ENCODE peak calls at places on chromosomes 7 and 10, in ten cellular contexts. T, N, D, E, U, J, A, Q, F and X are unnamed samples.

GRCh38 chr10:68348265-68348741 is 15.6 kb upstream of the PBLD start:
- DNase-seq in T (peak; percentile 17), N (peak; percentile 83), D (no peak), E (no peak), U (peak; percentile 24), J (peak; percentile 10), A (peak; percentile 7), Q (no peak), F (no peak), X (peak; percentile 36)

GRCh38 chr10:26222563-26222962 is 6.0 kb downstream of the GAD2 start:
- DNase-seq in T (no peak), N (no peak), D (no peak), E (no peak), U (no peak), J (no peak), A (no peak), Q (no peak), F (no peak), X (no peak)

GRCh38 chr7:130154131-130154500 is 51.1 kb downstream of the TMEM209 start:
- DNase-seq in T (no peak), N (peak; percentile 6), D (peak; percentile 64), E (no peak), U (no peak), J (no peak), A (no peak), Q (no peak), F (no peak), X (no peak)

GRCh38 chr10:122293156-122293978 is 22.3 kb downstream of the BTBD16 start:
- DNase-seq in T (no peak), N (no peak), D (no peak), E (no peak), U (no peak), J (no peak), A (no peak), Q (no peak), F (no peak), X (no peak)

GRCh38 chr7:57415730-57416129 is 34.2 kb upstream of the ZNF716 start:
- DNase-seq in T (no peak), N (no peak), D (no peak), E (no peak), U (no peak), J (no peak), A (no peak), Q (no peak), F (no peak), X (no peak)

GRCh38 chr7:8284606-8285005 is 22.6 kb upstream of the ICA1 start:
- DNase-seq in T (no peak), N (no peak), D (no peak), E (no peak), U (no peak), J (no peak), A (peak; percentile 30), Q (no peak), F (no peak), X (no peak)

GRCh38 chr7:111138196-111138569 is 47.3 kb downstream of the LRRN3 start:
- DNase-seq in T (no peak), N (peak; percentile 58), D (no peak), E (peak; percentile 36), U (no peak), J (no peak), A (no peak), Q (peak; percentile 84), F (no peak), X (peak; percentile 84)

GRCh38 chr7:12771378-12771877 is 84.0 kb downstream of the ARL4A start:
- DNase-seq in T (no peak), N (no peak), D (peak; percentile 50), E (no peak), U (no peak), J (no peak), A (peak; percentile 24), Q (no peak), F (no peak), X (no peak)

GRCh38 chr10:102975483-102976057 is 57.5 kb downstream of the CNNM2 start:
- DNase-seq in T (no peak), N (no peak), D (no peak), E (no peak), U (no peak), J (no peak), A (no peak), Q (no peak), F (no peak), X (no peak)